ENCODE peak calls at places on chromosome 21, in five cellular contexts. N is heart right ventricle, S is GM12865, W is choroid plexus epithelial cell, G is neural crest cell. Q is an unnamed sample.

GRCh38 chr21:33299181-33299752 is 25.5 kb upstream of the IFNAR1 start:
- DNase-seq in N (no peak), S (peak; percentile 74), W (no peak), G (no peak), Q (no peak)

GRCh38 chr21:46029201-46029924 is 47.8 kb downstream of the COL6A1 start:
- DNase-seq in G (no peak), N (no peak), S (no peak), W (no peak), Q (no peak)

GRCh38 chr21:37921091-37921490 is 4.8 kb upstream of the KCNJ6 start:
- DNase-seq in N (no peak), W (peak; percentile 27), S (no peak), G (no peak), Q (no peak)

GRCh38 chr21:14275806-14276205 is 59.8 kb downstream of the RBM11 start:
- DNase-seq in W (no peak), N (no peak), S (no peak), G (no peak), Q (no peak)

GRCh38 chr21:32356874-32357395 is 35.9 kb downstream of the URB1 start:
- DNase-seq in W (no peak), N (no peak), G (no peak), S (no peak), Q (no peak)

GRCh38 chr21:33836408-33836807 is 79.2 kb downstream of the ATP5PO start:
- DNase-seq in S (no peak), W (no peak), N (no peak), G (no peak), Q (no peak)

GRCh38 chr21:15731243-15731613 is 1.4 kb downstream of the USP25 start:
- DNase-seq in G (no peak), N (no peak), W (no peak), S (peak; percentile 11), Q (no peak)

GRCh38 chr21:15764878-15765277 is 35.1 kb downstream of the USP25 start:
- DNase-seq in S (no peak), G (no peak), N (no peak), W (no peak), Q (no peak)

GRCh38 chr21:38181101-38181500 is 75.7 kb upstream of the KCNJ15 start:
- DNase-seq in G (no peak), S (no peak), N (no peak), W (no peak), Q (no peak)

GRCh38 chr21:31460985-31461384 is 116.9 kb upstream of the TIAM1 start:
- DNase-seq in G (no peak), W (no peak), S (no peak), N (no peak), Q (no peak)

GRCh38 chr21:31752352-31752751 is 20.4 kb upstream of the SCAF4 start:
- DNase-seq in G (no peak), S (no peak), W (no peak), N (no peak), Q (no peak)

GRCh38 chr21:34536820-34537219 is 24.8 kb upstream of the KCNE1 start:
- DNase-seq in N (no peak), G (no peak), S (no peak), W (peak; percentile 64), Q (no peak)

GRCh38 chr21:38240121-38240520 is 16.7 kb upstream of the KCNJ15 start:
- DNase-seq in S (no peak), N (no peak), W (no peak), G (no peak), Q (no peak)

GRCh38 chr21:32817206-32817605 is 45.7 kb upstream of the PAXBP1 start:
- DNase-seq in S (no peak), G (no peak), W (no peak), N (no peak), Q (no peak)

GRCh38 chr21:31128234-31128633 is 90.0 kb upstream of the KRTAP19-8 start:
- DNase-seq in S (no peak), W (no peak), N (no peak), G (no peak), Q (no peak)

GRCh38 chr21:31555741-31556191 is 103.7 kb upstream of the SOD1 start:
- DNase-seq in S (no peak), N (no peak), G (no peak), W (no peak), Q (no peak)

GRCh38 chr21:15549671-15550070 is 180.1 kb upstream of the USP25 start:
- DNase-seq in S (no peak), N (no peak), W (peak; percentile 60), G (no peak), Q (no peak)

GRCh38 chr21:46245213-46245915 is 16.8 kb upstream of the LSS start:
- DNase-seq in W (no peak), S (no peak), G (no peak), N (no peak), Q (no peak)

GRCh38 chr21:33327792-33328433 is 3.1 kb downstream of the IFNAR1 start:
- DNase-seq in G (no peak), S (no peak), N (no peak), W (no peak), Q (no peak)

GRCh38 chr21:23695449-23695848 is 1911.8 kb downstream of the MRPL39 start:
- DNase-seq in G (no peak), S (peak; percentile 1), W (no peak), N (no peak), Q (no peak)

GRCh38 chr21:28016571-28016970 is 976.1 kb downstream of the LTN1 start:
- DNase-seq in S (no peak), N (no peak), G (no peak), W (peak; percentile 36), Q (no peak)

GRCh38 chr21:26115899-26116298 is 54.7 kb downstream of the APP start:
- DNase-seq in G (no peak), N (no peak), S (no peak), W (peak; percentile 59), Q (no peak)

GRCh38 chr21:31161157-31161556 is 122.9 kb upstream of the KRTAP19-8 start:
- DNase-seq in W (no peak), N (no peak), S (no peak), G (peak; percentile 16), Q (no peak)

GRCh38 chr21:30408782-30409494 is 13.1 kb downstream of the KRTAP13-1 start:
- DNase-seq in S (peak; percentile 53), W (peak; percentile 84), N (peak; percentile 26), G (peak; percentile 46), Q (no peak)

DNA sequence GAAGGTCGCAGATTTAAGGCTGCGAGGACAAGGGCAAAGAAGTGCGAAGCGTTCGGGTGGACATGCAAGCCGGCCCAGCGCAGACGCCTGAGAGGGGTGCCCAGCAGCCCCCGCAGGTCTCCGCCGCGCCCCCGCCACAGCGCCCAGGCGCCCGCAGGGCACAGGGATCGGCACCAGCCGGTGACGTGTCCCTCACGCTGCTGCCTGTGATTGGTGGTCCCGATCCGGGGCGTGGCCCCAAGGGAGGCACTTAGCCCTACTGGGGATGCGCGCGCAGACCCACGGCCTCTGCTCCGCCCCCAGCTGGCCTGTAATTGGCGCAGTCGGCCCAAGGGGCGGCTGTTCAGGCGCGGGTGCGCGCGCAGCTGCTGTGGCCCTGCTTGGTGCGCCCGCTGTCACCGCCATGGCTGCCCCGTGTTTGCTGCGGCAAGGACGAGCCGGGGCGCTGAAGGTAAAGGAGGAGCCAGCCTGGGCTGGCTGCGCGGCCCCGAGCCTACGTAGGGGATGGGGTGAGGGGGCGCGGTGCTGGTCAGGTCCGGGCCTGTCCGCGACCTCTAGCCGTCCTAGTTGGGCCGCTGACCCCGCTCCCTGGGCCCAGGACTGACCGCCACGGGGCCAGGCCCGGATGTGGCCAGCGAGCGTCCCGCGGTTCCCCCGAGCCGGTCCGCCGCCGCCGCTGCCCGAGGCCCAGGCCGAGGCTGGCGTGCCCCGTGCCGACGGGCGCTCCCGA is at the start of gene NDUFV3:
- DNase-seq in N (peak; percentile 99), S (peak; percentile 99), W (peak; percentile 99), G (peak; percentile 97), Q (peak; percentile 100)
- TF ChIP-seq CTCF in N (no peak), S (no peak), W (no peak), G (no peak), Q (no peak)

GRCh38 chr21:35857082-35857481 is 203.2 kb downstream of the SETD4 start:
- DNase-seq in S (no peak), N (no peak), G (no peak), W (no peak), Q (no peak)

GRCh38 chr21:35860181-35860869 is 200.0 kb downstream of the SETD4 start:
- DNase-seq in W (no peak), G (no peak), S (no peak), N (no peak), Q (no peak)

GRCh38 chr21:35862969-35863368 is 197.4 kb downstream of the SETD4 start:
- DNase-seq in G (no peak), S (no peak), W (no peak), N (no peak), Q (no peak)

GRCh38 chr21:35861656-35862055 is 198.7 kb downstream of the SETD4 start:
- DNase-seq in N (no peak), G (no peak), W (no peak), S (no peak), Q (no peak)

DNA sequence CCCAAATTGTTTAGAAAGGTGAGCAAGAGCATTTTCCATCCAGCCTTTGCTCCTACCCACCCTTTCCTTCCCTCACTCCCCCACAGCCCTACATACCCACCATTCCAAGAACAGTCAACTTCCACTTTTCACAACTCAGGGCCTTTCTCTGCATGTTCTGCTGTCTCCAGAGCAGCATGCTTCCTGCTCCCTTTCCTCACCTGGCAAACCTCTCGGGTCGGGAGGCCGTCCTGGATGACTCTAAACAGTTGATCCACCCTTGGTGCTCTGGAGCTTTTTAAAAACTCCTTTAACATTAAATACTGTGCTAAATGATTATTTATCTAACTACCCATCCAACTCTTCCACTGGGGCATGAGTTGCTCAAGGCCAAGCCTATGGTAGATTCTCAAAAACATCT is 200.6 kb downstream of the SETD4 start:
- DNase-seq in G (no peak), W (no peak), N (no peak), S (no peak), Q (no peak)
- TF ChIP-seq CTCF in G (no peak), W (no peak), N (no peak), S (no peak), Q (no peak)

GRCh38 chr21:42829954-42830353 is 49.4 kb downstream of the WDR4 start:
- DNase-seq in N (no peak), G (no peak), W (no peak), S (no peak), Q (no peak)

GRCh38 chr21:42833439-42833815 is 45.9 kb downstream of the WDR4 start:
- DNase-seq in W (peak; percentile 12), S (peak; percentile 77), N (peak; percentile 27), G (no peak), Q (peak; percentile 49)

GRCh38 chr21:42829417-42829816 is 49.9 kb downstream of the WDR4 start:
- DNase-seq in G (no peak), S (no peak), W (no peak), N (no peak), Q (no peak)

GRCh38 chr21:42827588-42827987 is 51.8 kb downstream of the WDR4 start:
- DNase-seq in S (no peak), N (no peak), W (no peak), G (no peak), Q (no peak)

GRCh38 chr21:42830456-42831455 is 48.6 kb downstream of the WDR4 start:
- DNase-seq in G (no peak), W (no peak), N (no peak), S (no peak), Q (no peak)
- TF ChIP-seq CTCF in G (no peak), W (no peak), N (peak; percentile 46), S (no peak), Q (no peak)

GRCh38 chr21:29289317-29289716 is 9.4 kb upstream of the BACH1 start:
- DNase-seq in S (no peak), N (no peak), W (peak; percentile 44), G (no peak), Q (no peak)
- TF ChIP-seq CTCF in S (no peak), N (no peak), W (no peak), G (no peak), Q (no peak)

GRCh38 chr21:44817914-44818635 is at the start of gene SUMO3:
- DNase-seq in N (peak; percentile 78), S (peak; percentile 93), W (peak; percentile 83), G (peak; percentile 71), Q (peak; percentile 85)
- TF ChIP-seq CTCF in N (peak; percentile 33), S (peak; percentile 9), W (no peak), G (no peak), Q (no peak)